ENCODE peak calls at places on chromosomes 13 and 19, in ten cellular contexts. T, N, X, J, F, S, O, Z, I and W are unnamed samples.

GRCh38 chr13:23870356-23871146 is 18.6 kb downstream of the MIPEP start:
- DNase-seq in X (no peak), Z (no peak), N (no peak), F (no peak), J (no peak), I (no peak), S (no peak), O (no peak), T (no peak), W (no peak)

GRCh38 chr19:10968527-10969081 is 7.8 kb downstream of the SMARCA4 start:
- DNase-seq in I (no peak), N (no peak), S (no peak), Z (no peak), X (no peak), F (no peak), T (no peak), J (no peak), O (no peak), W (no peak)

GRCh38 chr19:18340990-18341868 is 831 bp downstream of the PGPEP1 start:
- DNase-seq in N (peak; percentile 84), I (peak; percentile 39), O (peak; percentile 43), X (peak; percentile 56), Z (peak; percentile 29), S (peak; percentile 28), J (no peak), T (peak; percentile 22), F (peak; percentile 88), W (no peak)

GRCh38 chr13:46782066-46782465 is 14.9 kb downstream of the ESD start:
- DNase-seq in J (no peak), F (no peak), I (no peak), T (no peak), S (no peak), O (no peak), Z (no peak), N (no peak), X (no peak), W (no peak)

GRCh38 chr19:15367439-15367838 is 12.1 kb downstream of the AKAP8 start:
- DNase-seq in Z (no peak), O (no peak), S (no peak), J (no peak), I (no peak), N (peak; percentile 5), X (no peak), T (no peak), F (no peak), W (no peak)

GRCh38 chr13:109096101-109096500 is 466.7 kb downstream of the MYO16 start:
- DNase-seq in F (no peak), N (no peak), O (no peak), Z (no peak), X (no peak), I (no peak), S (no peak), J (no peak), T (no peak), W (no peak)

GRCh38 chr19:10191347-10191746 is 3.4 kb downstream of the DNMT1 start:
- DNase-seq in I (peak; percentile 74), Z (no peak), S (peak; percentile 21), O (peak; percentile 75), J (peak; percentile 91), N (no peak), F (no peak), T (peak; percentile 89), X (peak; percentile 76), W (peak; percentile 30)

GRCh38 chr13:55570371-55570770 is 1570.3 kb upstream of the PRR20A start:
- DNase-seq in X (no peak), F (no peak), S (no peak), Z (no peak), T (no peak), I (no peak), N (no peak), J (no peak), O (no peak), W (no peak)

DNA sequence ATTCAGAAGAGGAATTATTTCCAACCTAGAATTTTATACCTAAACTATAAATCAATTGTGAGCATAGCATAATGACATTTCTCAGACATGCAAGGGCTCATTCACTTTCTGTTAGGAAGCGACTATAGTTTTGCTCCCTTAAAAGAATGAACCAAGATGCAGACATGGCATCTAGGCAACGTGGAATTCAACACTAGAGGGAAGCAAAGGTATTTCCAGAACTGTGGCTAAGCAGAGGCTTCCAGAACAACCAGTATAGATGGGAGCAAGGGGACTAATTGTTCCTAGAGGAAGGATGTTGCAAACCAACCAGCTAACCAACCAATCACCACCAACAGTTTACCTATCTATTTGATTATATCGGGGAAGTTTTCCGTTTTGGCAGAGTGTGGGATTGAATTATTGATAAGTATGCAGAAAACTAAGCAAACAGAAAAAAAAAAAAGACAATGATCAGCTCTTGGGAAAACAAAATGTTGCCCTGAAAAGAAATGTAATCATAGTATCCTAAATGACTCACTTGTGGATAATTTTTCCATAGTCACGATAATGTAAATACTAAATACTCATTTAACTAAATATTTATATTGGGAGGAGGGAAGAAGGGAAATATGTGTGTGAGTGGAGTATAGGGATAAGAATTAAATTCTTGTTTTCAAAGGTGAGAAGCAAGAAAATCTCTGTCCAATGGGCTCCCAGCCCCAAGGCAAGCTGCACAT is 21.1 kb downstream of the ARL11 start:
- DNase-seq in I (peak; percentile 49), J (peak; percentile 67), F (no peak), Z (no peak), T (peak; percentile 27), O (peak; percentile 66), S (peak; percentile 64), N (no peak), X (no peak), W (no peak)
- TF ChIP-seq CTCF in I (peak; percentile 66), J (peak; percentile 56), F (no peak), Z (peak; percentile 22), T (peak; percentile 38), O (peak; percentile 60), S (peak; percentile 53), N (peak; percentile 38), X (no peak), W (no peak)

GRCh38 chr19:58003153-58003828 is 671 bp upstream of the ZNF606 start:
- DNase-seq in T (no peak), J (no peak), N (no peak), Z (no peak), S (peak; percentile 19), F (no peak), X (no peak), I (no peak), O (no peak), W (no peak)

GRCh38 chr19:58009301-58009665 is 6.7 kb upstream of the ZNF606 start:
- DNase-seq in O (no peak), X (no peak), I (no peak), Z (no peak), J (no peak), F (no peak), S (no peak), T (no peak), N (no peak), W (no peak)

GRCh38 chr19:58010507-58010906 is 7.9 kb upstream of the ZNF606 start:
- DNase-seq in J (no peak), O (no peak), I (no peak), X (no peak), F (no peak), N (no peak), Z (no peak), T (no peak), S (no peak), W (no peak)

GRCh38 chr19:58009666-58010301 is 7.2 kb upstream of the ZNF606 start:
- DNase-seq in T (peak; percentile 70), F (peak; percentile 83), S (peak; percentile 78), N (peak; percentile 76), X (peak; percentile 72), Z (peak; percentile 84), O (peak; percentile 92), J (peak; percentile 87), I (no peak), W (no peak)

DNA sequence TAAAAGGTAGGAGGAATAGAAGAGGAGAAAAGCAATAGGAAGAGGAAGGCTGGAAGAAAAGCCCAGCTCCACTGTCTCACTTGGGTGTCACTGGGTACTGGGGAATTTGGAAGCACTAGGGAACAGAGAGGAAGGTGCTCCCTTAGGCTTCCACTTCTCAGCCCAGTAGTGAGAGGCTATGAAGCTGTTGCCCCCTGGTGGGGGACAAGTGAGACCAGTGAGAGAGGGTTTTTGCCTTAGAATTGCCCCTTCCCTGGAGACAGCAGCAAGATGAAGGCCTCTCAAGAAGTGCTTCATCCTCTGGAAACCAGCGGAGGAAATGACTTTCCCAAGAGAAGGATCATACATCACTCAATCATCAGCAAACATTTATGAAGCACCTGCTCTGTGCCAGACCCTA is 4.7 kb upstream of the ZNF606 start:
- DNase-seq in J (no peak), F (no peak), O (no peak), T (no peak), I (no peak), Z (no peak), N (no peak), X (no peak), S (no peak), W (no peak)
- TF ChIP-seq CTCF in J (peak; percentile 8), F (no peak), O (peak; percentile 18), T (no peak), I (peak; percentile 29), Z (no peak), N (no peak), X (no peak), S (no peak), W (no peak)

GRCh38 chr19:37220383-37220782 is 2.4 kb downstream of the ZNF383 start:
- DNase-seq in N (no peak), X (no peak), F (no peak), S (no peak), Z (no peak), O (no peak), J (no peak), T (no peak), I (no peak), W (no peak)
- TF ChIP-seq CTCF in N (no peak), X (no peak), F (no peak), S (no peak), Z (no peak), O (no peak), J (no peak), T (no peak), I (no peak), W (no peak)

GRCh38 chr13:25378528-25378927 is 6.8 kb downstream of the ATP8A2 start:
- DNase-seq in N (no peak), I (no peak), Z (no peak), F (no peak), T (no peak), J (no peak), S (no peak), O (no peak), X (no peak), W (no peak)

GRCh38 chr13:25372275-25373081 is 704 bp downstream of the ATP8A2 start:
- DNase-seq in X (no peak), F (peak; percentile 7), Z (no peak), N (no peak), J (no peak), S (no peak), O (no peak), I (no peak), T (no peak), W (no peak)

GRCh38 chr13:25371608-25372274 is at the start of gene ATP8A2:
- DNase-seq in S (no peak), N (no peak), X (no peak), Z (no peak), T (no peak), I (no peak), J (no peak), F (no peak), O (no peak), W (peak; percentile 23)

GRCh38 chr13:25377244-25377962 is 5.6 kb downstream of the ATP8A2 start:
- DNase-seq in Z (no peak), S (no peak), X (no peak), T (no peak), F (no peak), O (no peak), N (no peak), I (no peak), J (no peak), W (no peak)

DNA sequence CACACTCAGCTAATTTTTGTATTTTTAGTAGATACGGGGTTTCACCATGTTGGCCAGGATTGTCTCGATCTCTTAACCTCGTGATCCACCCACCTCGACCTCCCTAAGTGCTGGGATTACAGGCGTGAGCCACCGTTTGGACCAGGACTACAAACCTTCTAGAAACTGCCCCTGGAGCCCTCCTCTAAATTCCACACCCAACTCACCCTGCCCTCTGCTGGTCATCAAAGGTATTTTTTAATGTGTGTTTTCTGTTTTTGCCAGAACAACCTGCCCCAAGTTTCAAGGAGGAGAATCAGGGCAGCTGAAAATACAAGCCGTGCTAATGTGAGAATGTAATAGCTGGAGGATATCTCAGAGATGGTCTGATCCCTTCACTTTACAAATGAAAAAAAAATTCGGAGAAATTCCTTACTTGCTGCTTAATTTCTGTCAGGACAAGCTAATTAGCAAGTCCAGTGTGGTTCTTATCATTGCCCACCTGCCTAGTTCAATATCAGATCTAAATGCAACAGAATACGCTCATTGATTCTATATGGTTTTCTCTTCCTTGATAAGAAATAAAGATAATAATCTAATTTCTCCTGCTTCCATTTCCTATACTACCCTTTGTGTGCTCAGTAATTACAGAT is 4.1 kb downstream of the ATP8A2 start:
- DNase-seq in T (no peak), I (peak; percentile 27), X (no peak), J (peak; percentile 63), F (peak; percentile 52), N (no peak), Z (no peak), O (peak; percentile 60), S (peak; percentile 57), W (peak; percentile 68)
- TF ChIP-seq CTCF in T (peak; percentile 59), I (peak; percentile 89), X (peak; percentile 29), J (peak; percentile 59), F (peak; percentile 59), N (peak; percentile 47), Z (peak; percentile 75), O (peak; percentile 66), S (peak; percentile 76), W (peak; percentile 97)